ENCODE peak calls at places on chromosomes 13 and 19, in nine cellular contexts. K, L, P, M, R, X, Z, C and H are unnamed samples.

GRCh38 chr19:53518716-53519115 is 19.2 kb upstream of the ZNF331 start:
- DNase-seq in Z (no peak), P (no peak), X (no peak), M (no peak), C (no peak), K (no peak), R (no peak), L (no peak), H (no peak)

GRCh38 chr19:35370722-35371121 is at the start of gene GPR42:
- DNase-seq in P (no peak), Z (no peak), C (no peak), L (no peak), X (no peak), M (no peak), R (no peak), K (no peak), H (no peak)

GRCh38 chr19:10102787-10103236 is 334 bp upstream of the ANGPTL6 start:
- DNase-seq in L (no peak), Z (no peak), M (no peak), K (no peak), X (no peak), R (no peak), P (no peak), C (no peak), H (no peak)

GRCh38 chr13:109737606-109738005 is 48.8 kb downstream of the IRS2 start:
- DNase-seq in L (peak), Z (peak), P (no peak), X (no peak), C (no peak), R (no peak), K (no peak), M (no peak), H (no peak)

GRCh38 chr13:73481877-73482445 is 423.2 kb downstream of the KLF5 start:
- DNase-seq in R (no peak), L (no peak), X (no peak), C (no peak), M (no peak), Z (no peak), K (no peak), P (no peak), H (no peak)

GRCh38 chr13:48223016-48223385 is 10.0 kb upstream of the ITM2B start:
- DNase-seq in Z (no peak), R (no peak), C (no peak), L (peak), P (no peak), X (no peak), M (peak), K (no peak), H (no peak)

GRCh38 chr19:2494447-2495129 is 18.7 kb downstream of the GADD45B start:
- DNase-seq in C (no peak), X (no peak), L (peak), Z (peak), P (peak), R (no peak), K (peak), M (peak), H (peak)

GRCh38 chr19:19064811-19065745 is 1.3 kb downstream of the SLC25A42 start:
- DNase-seq in M (peak), Z (no peak), C (no peak), X (no peak), P (no peak), L (peak), K (no peak), R (no peak), H (peak)

GRCh38 chr13:84649853-84650252 is 767.6 kb upstream of the SLITRK1 start:
- DNase-seq in P (no peak), X (no peak), K (no peak), L (peak), M (no peak), R (peak), Z (no peak), C (no peak), H (no peak)

GRCh38 chr19:406121-406711 is 2.7 kb downstream of the C2CD4C start:
- DNase-seq in X (no peak), P (no peak), M (no peak), C (no peak), L (no peak), K (peak), Z (no peak), R (no peak), H (no peak)

GRCh38 chr13:23418776-23419683 is 14.5 kb downstream of the SACS start:
- DNase-seq in L (no peak), M (no peak), K (no peak), Z (no peak), X (no peak), P (no peak), C (no peak), R (no peak), H (no peak)

GRCh38 chr13:31862828-31863227 is 123.5 kb downstream of the RXFP2 start:
- DNase-seq in P (no peak), K (no peak), M (no peak), Z (no peak), L (no peak), R (no peak), C (no peak), X (no peak), H (no peak)

GRCh38 chr19:45046355-45046754 is 7.5 kb downstream of the CLASRP start:
- DNase-seq in Z (no peak), R (no peak), P (no peak), M (no peak), L (no peak), K (no peak), C (no peak), X (no peak), H (no peak)

GRCh38 chr13:22114630-22115311 is 443.9 kb downstream of the FGF9 start:
- DNase-seq in C (peak), R (no peak), L (no peak), X (no peak), P (no peak), Z (no peak), K (no peak), M (no peak), H (no peak)

GRCh38 chr19:41225238-41226052 is 6.4 kb downstream of the AXL start:
- DNase-seq in L (peak), Z (peak), M (peak), R (peak), C (no peak), X (no peak), P (no peak), K (peak), H (peak)

GRCh38 chr19:418761-419632 is 10.1 kb upstream of the C2CD4C start:
- DNase-seq in Z (no peak), M (no peak), C (no peak), K (peak), X (no peak), L (no peak), P (no peak), R (no peak), H (no peak)

GRCh38 chr19:4449022-4449825 is 8.4 kb downstream of the UBXN6 start:
- DNase-seq in C (no peak), K (no peak), Z (peak), M (no peak), R (no peak), L (no peak), X (no peak), P (peak), H (no peak)

GRCh38 chr19:56170261-56170660 is 5.5 kb upstream of the GALP start:
- DNase-seq in C (no peak), Z (peak), X (no peak), K (peak), M (peak), R (no peak), P (no peak), L (peak), H (no peak)

GRCh38 chr19:17078920-17079709 is 3.5 kb downstream of the MYO9B start:
- DNase-seq in L (no peak), K (no peak), X (no peak), P (peak), C (no peak), R (no peak), Z (no peak), M (peak), H (no peak)